ENCODE peak calls at places on chromosome 3, in seven cellular contexts. Z is neural progenitor cell, M is HCT116, E is fibroblast of lung, G is hepatocyte, O is GM12878, F is IMR-90. W is an unnamed sample.
A peak's percentile ranks its signal among the peaks of the same experiment; 100 is the strongest.

GRCh38 chr3:109346099-109346498 is 8.8 kb upstream of the DPPA4 start:
- DNase-seq in O (no peak), M (no peak), G (no peak), E (no peak), F (no peak), Z (no peak), W (no peak)

GRCh38 chr3:29555590-29555989 is 274.7 kb downstream of the RBMS3 start:
- DNase-seq in Z (no peak), M (no peak), O (no peak), G (no peak), F (no peak), E (no peak), W (no peak)

GRCh38 chr3:2247831-2248230 is 149.2 kb downstream of the CNTN4 start:
- DNase-seq in M (no peak), F (no peak), O (no peak), G (peak; percentile 19), E (no peak), Z (no peak), W (no peak)

GRCh38 chr3:10472877-10473440 is 32.4 kb downstream of the ATP2B2 start:
- DNase-seq in Z (no peak), E (no peak), M (no peak), F (no peak), G (no peak), O (no peak), W (no peak)

GRCh38 chr3:64575211-64575844 is 112.5 kb downstream of the ADAMTS9 start:
- DNase-seq in Z (peak; percentile 39), E (peak; percentile 35), O (no peak), G (peak; percentile 17), F (peak; percentile 18), M (peak; percentile 13), W (peak; percentile 5)

GRCh38 chr3:4584537-4585249 is 91.5 kb downstream of the ITPR1 start:
- DNase-seq in Z (no peak), E (peak; percentile 72), G (no peak), F (peak; percentile 16), M (no peak), O (peak; percentile 13), W (peak; percentile 41)

GRCh38 chr3:43733459-43734384 is 43.0 kb downstream of the ABHD5 start:
- DNase-seq in Z (no peak), O (no peak), M (no peak), E (peak; percentile 68), G (no peak), F (peak; percentile 51), W (no peak)

GRCh38 chr3:192897005-192897404 is 20.7 kb downstream of the MB21D2 start:
- DNase-seq in O (no peak), G (peak; percentile 62), Z (no peak), M (no peak), F (no peak), E (no peak), W (no peak)

GRCh38 chr3:112604536-112604935 is 36.4 kb downstream of the CCDC80 start:
- DNase-seq in M (no peak), E (peak; percentile 94), O (no peak), F (peak; percentile 86), Z (no peak), G (no peak), W (no peak)

GRCh38 chr3:43132883-43133743 is 27.2 kb upstream of the POMGNT2 start:
- DNase-seq in O (no peak), G (no peak), E (no peak), Z (no peak), M (no peak), F (no peak), W (no peak)

GRCh38 chr3:36557021-36557707 is 176.9 kb downstream of the STAC start:
- DNase-seq in Z (no peak), M (no peak), F (no peak), G (no peak), E (no peak), O (no peak), W (no peak)

GRCh38 chr3:64266065-64266874 is 41.0 kb upstream of the PRICKLE2 start:
- DNase-seq in F (peak; percentile 94), O (no peak), Z (no peak), M (no peak), E (peak; percentile 97), G (peak; percentile 68), W (no peak)

DNA sequence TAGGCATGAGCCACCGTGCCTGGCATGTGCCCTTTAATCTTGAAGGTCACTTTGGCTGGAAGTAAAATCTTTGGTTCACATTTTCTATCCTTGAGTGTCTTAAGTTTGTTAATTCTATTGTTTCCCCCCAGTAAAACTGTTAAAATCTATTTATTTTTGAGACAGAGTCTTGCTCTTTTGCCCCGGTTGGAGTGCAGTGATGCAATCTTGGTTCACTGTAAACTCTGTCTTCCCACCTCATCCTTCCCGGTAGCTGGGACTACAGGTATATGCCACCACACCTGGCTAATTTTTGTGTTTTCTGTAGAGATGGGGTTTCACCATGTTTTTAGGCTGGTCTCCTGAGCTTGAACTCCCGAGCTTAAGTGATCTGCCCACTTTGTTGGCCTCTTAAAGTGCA is 7.7 kb downstream of the PPP4R2 start:
- DNase-seq in M (no peak), Z (no peak), G (no peak), O (no peak), F (no peak), E (no peak), W (no peak)
- H4K20me1 ChIP-seq in M (peaks cover 30% of the 10 kb centered on the region), Z (peaks cover 100% of the 10 kb centered on the region), G (peaks cover 100% of the 10 kb centered on the region), O (peaks cover 3% of the 10 kb centered on the region), F (peaks cover 96% of the 10 kb centered on the region), E (peaks cover 4% of the 10 kb centered on the region), W (peaks cover 89% of the 10 kb centered on the region)

GRCh38 chr3:49761661-49762060 is 24.7 kb downstream of the IP6K1 start:
- DNase-seq in O (no peak), E (no peak), G (no peak), F (no peak), Z (no peak), M (no peak), W (no peak)

GRCh38 chr3:49757197-49757596 is 29.1 kb downstream of the IP6K1 start:
- DNase-seq in E (no peak), Z (no peak), M (no peak), G (no peak), F (no peak), O (no peak), W (no peak)

GRCh38 chr3:49756036-49756435 is 30.3 kb downstream of the IP6K1 start:
- DNase-seq in O (no peak), E (no peak), F (no peak), G (no peak), Z (no peak), M (no peak), W (no peak)

GRCh38 chr3:49754536-49754935 is 30.8 kb upstream of the GMPPB start:
- DNase-seq in Z (no peak), M (no peak), G (no peak), O (no peak), F (no peak), E (no peak), W (no peak)

GRCh38 chr3:49759226-49759625 is 27.1 kb downstream of the IP6K1 start:
- DNase-seq in F (no peak), O (no peak), E (no peak), M (no peak), G (no peak), Z (no peak), W (no peak)
- H4K20me1 ChIP-seq in F (peaks cover 62% of the 10 kb centered on the region), O (no peaks in the 10 kb centered on the region), E (no peaks in the 10 kb centered on the region), M (peaks cover 4% of the 10 kb centered on the region), G (peaks cover 45% of the 10 kb centered on the region), Z (peaks cover 69% of the 10 kb centered on the region), W (peaks cover 41% of the 10 kb centered on the region)

DNA sequence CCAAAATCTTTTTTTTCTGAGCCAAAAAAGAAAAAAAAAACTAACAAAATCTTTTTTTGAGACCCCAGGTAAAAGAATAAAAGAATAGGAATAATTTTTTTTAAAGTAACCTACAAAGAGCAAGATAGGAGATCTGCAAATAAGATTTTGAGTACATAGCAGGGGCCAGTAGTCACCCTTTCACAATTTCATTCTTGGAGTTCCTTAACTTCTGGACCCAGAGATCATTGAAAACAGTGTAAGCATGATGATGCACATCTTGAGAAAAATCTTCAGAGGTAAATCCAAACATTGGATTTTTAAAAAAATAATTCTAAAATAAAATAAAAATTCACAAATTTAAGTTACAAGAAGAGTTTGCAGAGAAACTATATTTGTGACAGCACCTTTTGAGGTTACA is 18.8 kb downstream of the TFRC start:
- DNase-seq in F (peak; percentile 68), M (no peak), O (no peak), G (no peak), E (no peak), Z (no peak), W (no peak)
- H4K20me1 ChIP-seq in F (no peaks in the 10 kb centered on the region), M (peaks cover 13% of the 10 kb centered on the region), O (no peaks in the 10 kb centered on the region), G (peaks cover 3% of the 10 kb centered on the region), E (no peaks in the 10 kb centered on the region), Z (no peaks in the 10 kb centered on the region), W (peaks cover 20% of the 10 kb centered on the region)

GRCh38 chr3:9170851-9171160 is 78.6 kb downstream of the SRGAP3 start:
- DNase-seq in M (no peak), F (no peak), E (no peak), G (no peak), Z (no peak), O (no peak), W (no peak)
- H4K20me1 ChIP-seq in M (no peaks in the 10 kb centered on the region), F (no peaks in the 10 kb centered on the region), E (no peaks in the 10 kb centered on the region), G (no peaks in the 10 kb centered on the region), Z (no peaks in the 10 kb centered on the region), O (no peaks in the 10 kb centered on the region), W (no peaks in the 10 kb centered on the region)

GRCh38 chr3:12591456-12591855 is 34.6 kb downstream of the MKRN2 start:
- DNase-seq in O (no peak), Z (no peak), G (no peak), E (no peak), M (no peak), F (no peak), W (no peak)
- H4K20me1 ChIP-seq in O (no peaks in the 10 kb centered on the region), Z (no peaks in the 10 kb centered on the region), G (no peaks in the 10 kb centered on the region), E (no peaks in the 10 kb centered on the region), M (no peaks in the 10 kb centered on the region), F (peaks cover 27% of the 10 kb centered on the region), W (peaks cover 3% of the 10 kb centered on the region)

W was measured in DND-41.